ENCODE peak calls at places on chromosomes 1 and 21, in nine cellular contexts. L is mucosa of descending colon; W is stimulated activated CD4-positive, alpha-beta T cell treated with anti-CD3 and anti-CD28 coated beads, Interleukin-2, amount 100 ng/mL, for 4 hours; J is activated naive CD8-positive, alpha-beta T cell treated with anti-CD3 and anti-CD28 coated beads for 36 hours; D is IMR-90; S is nephron progenitor cell; B is foreskin fibroblast; A is caudate nucleus; H is EH. Z is an unnamed sample.

GRCh38 chr1:100671604-100672003 is 47.9 kb upstream of the VCAM1 start:
- DNase-seq in B (peak), J (no peak), L (no peak), A (no peak), W (no peak), D (peak), H (peak), S (no peak), Z (no peak)

GRCh38 chr1:229470406-229471043 is 36.6 kb upstream of the ACTA1 start:
- DNase-seq in H (no peak), D (no peak), W (no peak), B (no peak), L (no peak), S (no peak), A (no peak), J (no peak), Z (no peak)

GRCh38 chr1:153348511-153349362 is at the start of gene PGLYRP4:
- DNase-seq in A (no peak), S (no peak), W (no peak), H (no peak), B (no peak), D (no peak), J (no peak), L (no peak), Z (no peak)

GRCh38 chr1:83746234-83746633 is 252.7 kb downstream of the TTLL7 start:
- DNase-seq in L (no peak), S (no peak), J (no peak), B (no peak), D (no peak), A (no peak), W (no peak), H (no peak), Z (no peak)

GRCh38 chr1:179818260-179818659 is 59.3 kb downstream of the TOR1AIP2 start:
- DNase-seq in S (no peak), W (no peak), D (no peak), J (no peak), L (no peak), B (no peak), A (no peak), H (no peak), Z (no peak)

GRCh38 chr1:193654951-193655705 is 468.7 kb upstream of the B3GALT2 start:
- DNase-seq in H (peak), L (no peak), W (no peak), D (peak), J (no peak), A (no peak), S (no peak), B (peak), Z (no peak)

GRCh38 chr1:153422450-153423068 is 6.2 kb downstream of the S100A7A start:
- DNase-seq in B (peak), S (peak), D (peak), L (peak), J (peak), H (peak), A (no peak), W (peak), Z (peak)

GRCh38 chr1:109817881-109818280 is 54.2 kb upstream of the EPS8L3 start:
- DNase-seq in D (no peak), B (no peak), H (no peak), S (no peak), A (no peak), L (no peak), J (no peak), W (no peak), Z (no peak)

GRCh38 chr1:1907098-1907736 is 7.8 kb upstream of the CALML6 start:
- DNase-seq in J (no peak), W (no peak), A (no peak), S (no peak), D (no peak), L (no peak), B (peak), H (peak), Z (no peak)

GRCh38 chr1:240691521-240692338 is 79.8 kb upstream of the GREM2 start:
- DNase-seq in B (peak), D (peak), J (no peak), A (no peak), S (peak), L (peak), W (no peak), H (peak), Z (peak)

GRCh38 chr1:179762241-179762640 is 19.1 kb downstream of the FAM163A start:
- DNase-seq in J (no peak), A (no peak), D (no peak), H (no peak), L (no peak), W (no peak), S (no peak), B (no peak), Z (no peak)

GRCh38 chr1:118101989-118102388 is 83.0 kb downstream of the SPAG17 start:
- DNase-seq in L (no peak), D (no peak), J (no peak), H (peak), W (no peak), S (no peak), B (no peak), A (no peak), Z (no peak)

GRCh38 chr1:8077602-8078001 is 51.5 kb upstream of the ERRFI1 start:
- DNase-seq in B (no peak), J (no peak), A (no peak), S (no peak), L (no peak), W (no peak), D (no peak), H (no peak), Z (no peak)

GRCh38 chr1:218304281-218305039 is 19.4 kb downstream of the RRP15 start:
- DNase-seq in H (peak), W (no peak), B (no peak), J (peak), D (peak), A (no peak), S (no peak), L (no peak), Z (no peak)

GRCh38 chr21:38352536-38353219 is 95.9 kb downstream of the KCNJ15 start:
- DNase-seq in A (no peak), W (peak), J (peak), S (peak), D (peak), L (peak), H (peak), B (peak), Z (peak)

GRCh38 chr1:147853391-147853790 is 49.2 kb upstream of the GJA8 start:
- DNase-seq in D (peak), B (peak), H (peak), W (no peak), A (no peak), S (no peak), J (no peak), L (no peak), Z (no peak)

GRCh38 chr21:46082638-46083270 is 15.2 kb upstream of the COL6A2 start:
- DNase-seq in L (no peak), J (no peak), A (no peak), B (no peak), H (no peak), W (no peak), S (no peak), D (no peak), Z (no peak)

GRCh38 chr1:121538943-121539575 is 354.3 kb downstream of the SRGAP2C start:
- DNase-seq in B (no peak), W (no peak), H (no peak), S (no peak), D (no peak), L (no peak), A (no peak), J (no peak), Z (no peak)

GRCh38 chr1:32339363-32339978 is 3.4 kb upstream of the MARCKSL1 start:
- DNase-seq in W (no peak), D (peak), A (no peak), B (peak), L (no peak), J (peak), H (peak), S (no peak), Z (peak)

GRCh38 chr1:12572506-12572905 is 45.5 kb downstream of the DHRS3 start:
- DNase-seq in W (no peak), B (no peak), D (no peak), S (no peak), A (no peak), H (no peak), J (no peak), L (no peak), Z (no peak)

GRCh38 chr1:36326499-36326898 is 3.1 kb upstream of the EVA1B start:
- DNase-seq in A (no peak), L (peak), D (no peak), H (peak), W (no peak), S (no peak), B (peak), J (no peak), Z (no peak)

GRCh38 chr1:214067853-214068703 is 80.3 kb downstream of the PROX1 start:
- DNase-seq in H (no peak), B (no peak), W (no peak), D (no peak), J (no peak), S (peak), L (no peak), A (no peak), Z (no peak)

GRCh38 chr1:200302192-200302892 is 107.5 kb downstream of the ZNF281 start:
- DNase-seq in S (peak), W (peak), A (no peak), J (peak), D (peak), H (peak), B (peak), L (peak), Z (peak)

GRCh38 chr1:181140398-181140797 is 51.9 kb downstream of the IER5 start:
- DNase-seq in J (no peak), L (no peak), S (no peak), A (no peak), H (peak), B (peak), W (no peak), D (no peak), Z (no peak)

GRCh38 chr1:113244134-113244820 is 146.0 kb upstream of the MAGI3 start:
- DNase-seq in J (no peak), S (no peak), W (no peak), D (no peak), B (no peak), L (no peak), A (no peak), H (no peak), Z (no peak)

GRCh38 chr1:184387871-184388670 is 1.2 kb downstream of the C1orf21 start:
- DNase-seq in J (no peak), B (peak), A (no peak), W (no peak), S (peak), L (peak), H (peak), D (peak), Z (no peak)

GRCh38 chr1:68819190-68819829 is 322.4 kb upstream of the DEPDC1 start:
- DNase-seq in H (no peak), A (no peak), L (no peak), D (peak), J (no peak), W (no peak), B (peak), S (no peak), Z (no peak)

GRCh38 chr1:234507089-234507488 is 28.1 kb upstream of the TARBP1 start:
- DNase-seq in L (no peak), S (no peak), D (no peak), H (no peak), A (no peak), J (no peak), W (no peak), B (no peak), Z (no peak)

GRCh38 chr1:13469343-13469742 is 44.5 kb downstream of the LRRC38 start:
- DNase-seq in L (no peak), B (no peak), W (no peak), D (no peak), H (no peak), S (no peak), J (no peak), A (no peak), Z (no peak)